ENCODE peak calls at places on chromosomes 12 and 14, in eight cellular contexts. One of them, this sample, is unnamed. For H3K9me3 and H3K36me3, the result is how much of the 10 kb centered on the place peaks cover.

GRCh38 chr12:40075458-40075857 is 30.4 kb downstream of the SLC2A13 start:
- DNase-seq in PC-3: no peak
- DNase-seq in A673: no peak
- DNase-seq in mammary epithelial cell: no peak
- DNase-seq in adrenal gland: no peak
- DNase-seq in aorta: no peak
- DNase-seq in osteoblast: no peak
- DNase-seq in pancreas: no peak
- DNase-seq in this sample: no peak

GRCh38 chr12:20370001-20370381 is 1.7 kb downstream of the PDE3A start:
- DNase-seq in PC-3: no peak
- DNase-seq in A673: no peak
- DNase-seq in mammary epithelial cell: no peak
- DNase-seq in adrenal gland: no peak
- DNase-seq in aorta: no peak
- DNase-seq in osteoblast: peak
- DNase-seq in pancreas: peak
- DNase-seq in this sample: no peak

GRCh38 chr12:108609535-108610335 is 11.9 kb upstream of the TMEM119 start:
- DNase-seq in PC-3: no peak
- DNase-seq in A673: peak
- DNase-seq in mammary epithelial cell: no peak
- DNase-seq in adrenal gland: peak
- DNase-seq in aorta: peak
- DNase-seq in osteoblast: peak
- DNase-seq in pancreas: no peak
- DNase-seq in this sample: no peak

GRCh38 chr12:101935769-101936741 is 58.7 kb downstream of the DRAM1 start:
- DNase-seq in PC-3: peak
- DNase-seq in A673: peak
- DNase-seq in mammary epithelial cell: peak
- DNase-seq in adrenal gland: peak
- DNase-seq in aorta: peak
- DNase-seq in osteoblast: peak
- DNase-seq in pancreas: no peak
- DNase-seq in this sample: no peak

GRCh38 chr12:20656600-20656999 is 38.5 kb upstream of the SLCO1C1 start:
- DNase-seq in PC-3: no peak
- DNase-seq in A673: no peak
- DNase-seq in mammary epithelial cell: no peak
- DNase-seq in adrenal gland: no peak
- DNase-seq in aorta: no peak
- DNase-seq in osteoblast: no peak
- DNase-seq in pancreas: no peak
- DNase-seq in this sample: no peak

GRCh38 chr12:93390025-93390424 is 12.3 kb downstream of the NUDT4 start:
- DNase-seq in PC-3: no peak
- DNase-seq in A673: no peak
- DNase-seq in mammary epithelial cell: no peak
- DNase-seq in adrenal gland: no peak
- DNase-seq in aorta: no peak
- DNase-seq in osteoblast: no peak
- DNase-seq in pancreas: no peak
- DNase-seq in this sample: no peak

GRCh38 chr14:57879516-57879915 is 13.6 kb upstream of the SLC35F4 start:
- DNase-seq in PC-3: no peak
- DNase-seq in A673: no peak
- DNase-seq in mammary epithelial cell: no peak
- DNase-seq in adrenal gland: no peak
- DNase-seq in aorta: no peak
- DNase-seq in osteoblast: no peak
- DNase-seq in pancreas: no peak
- DNase-seq in this sample: no peak

GRCh38 chr12:12818693-12819092 is 5.5 kb downstream of the DDX47 start:
- DNase-seq in PC-3: no peak
- DNase-seq in A673: no peak
- DNase-seq in mammary epithelial cell: peak
- DNase-seq in adrenal gland: no peak
- DNase-seq in aorta: no peak
- DNase-seq in osteoblast: no peak
- DNase-seq in pancreas: no peak
- DNase-seq in this sample: no peak

GRCh38 chr12:108806921-108807320 is 50.5 kb downstream of the SSH1 start:
- DNase-seq in PC-3: no peak
- DNase-seq in A673: no peak
- DNase-seq in mammary epithelial cell: no peak
- DNase-seq in adrenal gland: no peak
- DNase-seq in aorta: no peak
- DNase-seq in osteoblast: no peak
- DNase-seq in pancreas: no peak
- DNase-seq in this sample: no peak

GRCh38 chr12:43148711-43149110 is 403.3 kb downstream of the ADAMTS20 start:
- DNase-seq in PC-3: no peak
- DNase-seq in A673: no peak
- DNase-seq in mammary epithelial cell: peak
- DNase-seq in adrenal gland: no peak
- DNase-seq in aorta: no peak
- DNase-seq in osteoblast: no peak
- DNase-seq in pancreas: no peak
- DNase-seq in this sample: no peak

GRCh38 chr14:88863167-88863566 is 38.7 kb downstream of the TTC8 start:
- DNase-seq in PC-3: no peak
- DNase-seq in A673: no peak
- DNase-seq in mammary epithelial cell: no peak
- DNase-seq in adrenal gland: no peak
- DNase-seq in aorta: no peak
- DNase-seq in osteoblast: no peak
- DNase-seq in pancreas: no peak
- DNase-seq in this sample: no peak

GRCh38 chr12:50606675-50607379 is 102.0 kb downstream of the DIP2B start:
- DNase-seq in PC-3: no peak
- DNase-seq in A673: peak
- DNase-seq in mammary epithelial cell: no peak
- DNase-seq in adrenal gland: no peak
- DNase-seq in aorta: no peak
- DNase-seq in osteoblast: no peak
- DNase-seq in pancreas: no peak
- DNase-seq in this sample: no peak

GRCh38 chr14:69299286-69300035 is 39.5 kb downstream of the GALNT16 start:
- DNase-seq in PC-3: no peak
- DNase-seq in A673: no peak
- DNase-seq in mammary epithelial cell: no peak
- DNase-seq in adrenal gland: no peak
- DNase-seq in aorta: peak
- DNase-seq in osteoblast: no peak
- DNase-seq in pancreas: no peak
- DNase-seq in this sample: no peak

GRCh38 chr12:27101290-27101689 is 18.9 kb upstream of the C12orf71 start:
- DNase-seq in PC-3: peak
- DNase-seq in A673: no peak
- DNase-seq in mammary epithelial cell: peak
- DNase-seq in adrenal gland: no peak
- DNase-seq in aorta: no peak
- DNase-seq in osteoblast: no peak
- DNase-seq in pancreas: no peak
- DNase-seq in this sample: no peak

GRCh38 chr12:84492381-84492883 is 420.2 kb downstream of the SLC6A15 start:
- DNase-seq in PC-3: no peak
- DNase-seq in A673: no peak
- DNase-seq in mammary epithelial cell: no peak
- DNase-seq in adrenal gland: no peak
- DNase-seq in aorta: no peak
- DNase-seq in osteoblast: no peak
- DNase-seq in pancreas: no peak
- DNase-seq in this sample: no peak

DNA sequence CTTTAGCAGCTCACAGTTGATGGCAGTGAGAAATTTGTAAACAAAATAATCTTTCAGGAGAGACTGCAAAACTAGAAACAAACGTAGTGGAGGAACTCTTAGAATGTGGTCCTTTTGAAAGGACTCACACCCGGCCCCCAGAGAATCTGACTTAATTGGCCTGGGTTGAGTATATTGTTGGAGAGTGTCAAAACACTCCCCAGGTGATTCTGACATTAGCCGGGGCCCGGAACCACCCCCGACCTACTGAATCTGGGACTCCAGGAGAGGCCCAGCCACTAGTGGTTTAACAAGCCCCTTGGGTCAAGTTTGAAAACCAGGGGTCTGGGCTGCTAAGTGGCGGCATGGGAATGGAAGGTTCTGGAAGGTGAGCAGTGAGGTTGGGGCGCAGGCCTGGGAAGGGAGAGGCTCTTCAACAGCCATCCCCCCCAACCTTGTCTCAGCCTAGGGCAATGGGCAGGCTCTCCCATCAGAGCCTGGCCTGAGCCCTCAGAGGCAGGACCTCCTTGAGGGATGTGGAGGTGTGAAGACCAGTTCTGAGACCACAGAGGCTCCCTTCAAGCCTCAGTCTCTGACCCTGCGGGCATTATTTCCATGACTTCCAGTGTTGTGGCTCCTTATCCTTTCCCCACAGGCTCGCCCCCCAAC is 1.1 kb upstream of the ELK3 start:
- DNase-seq in PC-3: no peak
- DNase-seq in A673: no peak
- DNase-seq in mammary epithelial cell: no peak
- DNase-seq in adrenal gland: no peak
- DNase-seq in aorta: no peak
- DNase-seq in osteoblast: peak
- DNase-seq in pancreas: no peak
- DNase-seq in this sample: no peak
- H3K27ac ChIP-seq in PC-3: no peak
- H3K27ac ChIP-seq in A673: no peak
- H3K27ac ChIP-seq in mammary epithelial cell: no peak
- H3K27ac ChIP-seq in adrenal gland: no peak
- H3K27ac ChIP-seq in aorta: no peak
- H3K27ac ChIP-seq in osteoblast: no peak
- H3K27ac ChIP-seq in pancreas: no peak
- H3K27ac ChIP-seq in this sample: no peak

DNA sequence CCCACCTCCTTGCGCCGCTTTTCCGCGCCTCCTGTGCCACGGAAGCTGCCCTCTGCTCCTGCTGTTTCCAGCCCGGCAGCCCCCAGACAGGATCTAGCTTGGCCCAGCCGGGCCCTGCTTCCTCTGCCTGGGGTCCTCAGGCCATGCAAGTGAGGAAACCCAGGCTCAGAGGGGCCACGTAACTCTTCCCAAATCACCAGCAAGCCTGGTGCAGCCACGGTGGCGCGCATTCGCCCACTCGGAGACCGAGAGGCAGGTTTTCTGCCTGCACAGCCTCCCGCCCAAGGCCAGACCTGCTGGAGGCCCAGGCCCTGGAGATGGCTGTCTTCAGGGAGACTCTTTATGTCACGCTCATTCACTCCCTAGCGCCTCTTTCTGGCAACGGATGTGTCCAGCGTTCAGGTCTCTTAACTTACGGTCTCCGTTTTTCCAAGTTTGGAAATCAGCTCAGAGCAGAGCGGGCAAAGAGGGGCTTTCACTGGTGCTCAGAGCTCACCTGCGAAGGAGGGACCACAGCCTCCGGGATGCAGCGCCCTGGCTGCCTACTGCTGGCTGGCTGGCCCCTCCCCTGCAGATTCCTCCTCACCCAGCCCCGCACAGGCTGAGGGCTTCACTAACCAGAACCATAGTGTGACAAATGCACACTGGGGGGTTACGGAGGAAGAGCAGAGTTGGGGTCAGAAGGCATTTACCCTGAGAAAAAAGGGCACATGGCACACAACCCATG is 20.6 kb upstream of the CEP170B start:
- DNase-seq in PC-3: peak
- DNase-seq in A673: no peak
- DNase-seq in mammary epithelial cell: no peak
- DNase-seq in adrenal gland: no peak
- DNase-seq in aorta: peak
- DNase-seq in osteoblast: no peak
- DNase-seq in pancreas: no peak
- DNase-seq in this sample: no peak
- H3K9me3 ChIP-seq in PC-3: under half
- H3K9me3 ChIP-seq in A673: under half
- H3K9me3 ChIP-seq in mammary epithelial cell: under half
- H3K9me3 ChIP-seq in adrenal gland: under half
- H3K9me3 ChIP-seq in aorta: under half
- H3K9me3 ChIP-seq in osteoblast: under half
- H3K9me3 ChIP-seq in pancreas: under half
- H3K9me3 ChIP-seq in this sample: under half

GRCh38 chr14:77114609-77115008 is 16.6 kb downstream of the CIPC start:
- DNase-seq in PC-3: no peak
- DNase-seq in A673: no peak
- DNase-seq in mammary epithelial cell: no peak
- DNase-seq in adrenal gland: no peak
- DNase-seq in aorta: no peak
- DNase-seq in osteoblast: no peak
- DNase-seq in pancreas: no peak
- DNase-seq in this sample: no peak
- H3K36me3 ChIP-seq in PC-3: under half
- H3K36me3 ChIP-seq in A673: under half
- H3K36me3 ChIP-seq in mammary epithelial cell: under half
- H3K36me3 ChIP-seq in adrenal gland: half or more
- H3K36me3 ChIP-seq in aorta: under half
- H3K36me3 ChIP-seq in osteoblast: under half
- H3K36me3 ChIP-seq in pancreas: under half
- H3K36me3 ChIP-seq in this sample: under half

GRCh38 chr12:52633383-52633782 is 15.0 kb upstream of the KRT73 start:
- DNase-seq in PC-3: no peak
- DNase-seq in A673: no peak
- DNase-seq in mammary epithelial cell: no peak
- DNase-seq in adrenal gland: no peak
- DNase-seq in aorta: no peak
- DNase-seq in osteoblast: no peak
- DNase-seq in pancreas: no peak
- DNase-seq in this sample: no peak
- H3K27ac ChIP-seq in PC-3: no peak
- H3K27ac ChIP-seq in A673: no peak
- H3K27ac ChIP-seq in mammary epithelial cell: no peak
- H3K27ac ChIP-seq in adrenal gland: no peak
- H3K27ac ChIP-seq in aorta: no peak
- H3K27ac ChIP-seq in osteoblast: no peak
- H3K27ac ChIP-seq in pancreas: no peak
- H3K27ac ChIP-seq in this sample: no peak

GRCh38 chr12:124472690-124473279 is 94.6 kb downstream of the NCOR2 start:
- DNase-seq in PC-3: no peak
- DNase-seq in A673: no peak
- DNase-seq in mammary epithelial cell: no peak
- DNase-seq in adrenal gland: no peak
- DNase-seq in aorta: no peak
- DNase-seq in osteoblast: no peak
- DNase-seq in pancreas: no peak
- DNase-seq in this sample: no peak
- H3K9me3 ChIP-seq in PC-3: under half
- H3K9me3 ChIP-seq in A673: under half
- H3K9me3 ChIP-seq in mammary epithelial cell: under half
- H3K9me3 ChIP-seq in adrenal gland: under half
- H3K9me3 ChIP-seq in aorta: under half
- H3K9me3 ChIP-seq in osteoblast: under half
- H3K9me3 ChIP-seq in pancreas: under half
- H3K9me3 ChIP-seq in this sample: under half

GRCh38 chr14:79165460-79166080 is 995.4 kb downstream of the NRXN3 start:
- DNase-seq in PC-3: no peak
- DNase-seq in A673: no peak
- DNase-seq in mammary epithelial cell: no peak
- DNase-seq in adrenal gland: no peak
- DNase-seq in aorta: no peak
- DNase-seq in osteoblast: no peak
- DNase-seq in pancreas: no peak
- DNase-seq in this sample: no peak
- H3K36me3 ChIP-seq in PC-3: under half
- H3K36me3 ChIP-seq in A673: under half
- H3K36me3 ChIP-seq in mammary epithelial cell: under half
- H3K36me3 ChIP-seq in adrenal gland: under half
- H3K36me3 ChIP-seq in aorta: under half
- H3K36me3 ChIP-seq in osteoblast: under half
- H3K36me3 ChIP-seq in pancreas: under half
- H3K36me3 ChIP-seq in this sample: under half

GRCh38 chr14:93120952-93121834 is 5.5 kb upstream of the ITPK1 start:
- DNase-seq in PC-3: no peak
- DNase-seq in A673: no peak
- DNase-seq in mammary epithelial cell: no peak
- DNase-seq in adrenal gland: no peak
- DNase-seq in aorta: no peak
- DNase-seq in osteoblast: peak
- DNase-seq in pancreas: no peak
- DNase-seq in this sample: no peak
- H3K27ac ChIP-seq in PC-3: no peak
- H3K27ac ChIP-seq in A673: no peak
- H3K27ac ChIP-seq in mammary epithelial cell: no peak
- H3K27ac ChIP-seq in adrenal gland: no peak
- H3K27ac ChIP-seq in aorta: no peak
- H3K27ac ChIP-seq in osteoblast: no peak
- H3K27ac ChIP-seq in pancreas: no peak
- H3K27ac ChIP-seq in this sample: no peak